ENCODE peak calls at places on chromosomes 7 and 10, in seven cellular contexts. M, I, R, A, X, Y and G are unnamed samples.

GRCh38 chr7:10940748-10941358 is 32.8 kb upstream of the PHF14 start:
- DNase-seq in M (no peak), Y (no peak), X (no peak), A (no peak), R (peak), I (no peak), G (no peak)

GRCh38 chr10:65571011-65571570 is 1354.7 kb upstream of the LRRTM3 start:
- DNase-seq in Y (no peak), R (peak), M (peak), A (no peak), I (no peak), X (no peak), G (peak)

GRCh38 chr10:125940515-125940914 is 44.2 kb downstream of the FANK1 start:
- DNase-seq in X (no peak), Y (no peak), M (no peak), R (no peak), I (no peak), A (no peak), G (no peak)

GRCh38 chr7:151409555-151410404 is at the start of gene WDR86:
- DNase-seq in X (no peak), Y (no peak), M (no peak), A (no peak), R (no peak), I (no peak), G (no peak)

GRCh38 chr7:133520248-133520647 is 267.4 kb downstream of the EXOC4 start:
- DNase-seq in R (no peak), Y (no peak), M (no peak), X (no peak), I (no peak), A (no peak), G (no peak)

GRCh38 chr10:29648114-29648982 is 13.6 kb upstream of the SVIL start:
- DNase-seq in X (peak), I (no peak), A (no peak), Y (peak), M (peak), R (no peak), G (peak)

GRCh38 chr10:69048103-69048502 is 39.8 kb upstream of the SRGN start:
- DNase-seq in R (peak), M (no peak), Y (no peak), A (peak), X (no peak), I (no peak), G (no peak)

GRCh38 chr10:34181545-34182300 is 633.4 kb downstream of the PARD3 start:
- DNase-seq in I (no peak), R (peak), M (peak), X (no peak), A (peak), Y (no peak), G (peak)

GRCh38 chr10:78541528-78542470 is 508.1 kb downstream of the RPS24 start:
- DNase-seq in Y (peak), I (no peak), X (peak), R (no peak), M (no peak), A (no peak), G (no peak)

GRCh38 chr10:62183442-62183841 is 85.2 kb downstream of the RTKN2 start:
- DNase-seq in I (peak), A (no peak), R (no peak), Y (peak), X (no peak), M (no peak), G (no peak)

GRCh38 chr10:91319336-91319735 is 90.8 kb upstream of the HECTD2 start:
- DNase-seq in R (no peak), I (no peak), M (no peak), X (no peak), Y (no peak), A (no peak), G (no peak)

GRCh38 chr10:1121311-1121970 is 65.3 kb downstream of the WDR37 start:
- DNase-seq in I (no peak), R (no peak), M (no peak), X (no peak), Y (no peak), A (no peak), G (no peak)

GRCh38 chr10:110495731-110496552 is 1.8 kb upstream of the DUSP5 start:
- DNase-seq in I (peak), R (peak), X (no peak), Y (peak), A (peak), M (peak), G (peak)

GRCh38 chr10:123480845-123481244 is 185.3 kb upstream of the GPR26 start:
- DNase-seq in M (no peak), I (no peak), R (no peak), X (no peak), A (no peak), Y (no peak), G (no peak)

GRCh38 chr7:42645906-42646305 is 266.0 kb downstream of the C7orf25 start:
- DNase-seq in R (peak), I (no peak), Y (peak), M (no peak), A (no peak), X (no peak), G (no peak)

GRCh38 chr10:23384364-23384763 is 39.8 kb upstream of the C10orf67 start:
- DNase-seq in Y (peak), X (no peak), M (no peak), I (no peak), R (peak), A (no peak), G (no peak)

GRCh38 chr10:67815571-67816059 is 22.4 kb downstream of the DNAJC12 start:
- DNase-seq in X (no peak), I (no peak), Y (peak), A (no peak), R (peak), M (peak), G (peak)

GRCh38 chr7:157805716-157806115 is 468.9 kb downstream of the DNAJB6 start:
- DNase-seq in M (no peak), I (no peak), Y (no peak), A (no peak), X (no peak), R (no peak), G (no peak)

GRCh38 chr10:8069627-8070026 is 15.1 kb downstream of the GATA3 start:
- DNase-seq in R (no peak), M (no peak), Y (peak), A (no peak), I (no peak), X (no peak), G (no peak)

GRCh38 chr7:136405931-136406777 is 429.0 kb upstream of the MTPN start:
- DNase-seq in X (no peak), M (peak), I (no peak), R (peak), A (no peak), Y (peak), G (peak)

GRCh38 chr7:95357623-95358022 is 33.3 kb upstream of the PON1 start:
- DNase-seq in Y (no peak), M (no peak), R (no peak), X (no peak), A (no peak), I (no peak), G (peak)

GRCh38 chr10:43923328-43923727 is 274.6 kb upstream of the ZNF32 start:
- DNase-seq in M (no peak), X (no peak), R (no peak), Y (no peak), I (no peak), A (no peak), G (no peak)

GRCh38 chr7:157302314-157302711 is 34.5 kb upstream of the DNAJB6 start:
- DNase-seq in X (no peak), A (peak), R (peak), I (peak), Y (peak), M (no peak), G (peak)

GRCh38 chr10:130888493-130888892 is 423.0 kb downstream of the TCERG1L start:
- DNase-seq in I (no peak), A (no peak), R (no peak), Y (no peak), M (no peak), X (no peak), G (no peak)

GRCh38 chr10:102675151-102675886 is 31.0 kb downstream of the TRIM8 start:
- DNase-seq in Y (no peak), I (no peak), A (no peak), X (no peak), R (no peak), M (no peak), G (no peak)

GRCh38 chr10:79930751-79931150 is 18.2 kb downstream of the SFTPD start:
- DNase-seq in A (no peak), I (no peak), Y (no peak), X (no peak), M (no peak), R (no peak), G (no peak)

GRCh38 chr7:40329601-40330153 is 194.9 kb downstream of the SUGCT start:
- DNase-seq in Y (peak), R (peak), I (no peak), M (peak), A (no peak), X (no peak), G (peak)

GRCh38 chr7:88589915-88590314 is 169.6 kb upstream of the ZNF804B start:
- DNase-seq in I (no peak), M (no peak), A (no peak), Y (no peak), X (no peak), R (no peak), G (no peak)

GRCh38 chr10:42987121-42987541 is 89.7 kb upstream of the RET start:
- DNase-seq in A (no peak), I (no peak), M (no peak), X (no peak), Y (no peak), R (no peak), G (no peak)

GRCh38 chr7:80724249-80724871 is 85.9 kb downstream of the CD36 start:
- DNase-seq in A (no peak), X (no peak), R (no peak), I (no peak), M (no peak), Y (peak), G (no peak)

GRCh38 chr10:86102031-86102430 is 264.6 kb downstream of the GRID1 start:
- DNase-seq in Y (no peak), R (no peak), I (no peak), X (no peak), A (no peak), M (no peak), G (no peak)

GRCh38 chr10:129033790-129034272 is 433.2 kb upstream of the MGMT start:
- DNase-seq in M (no peak), A (no peak), X (no peak), I (no peak), R (peak), Y (no peak), G (no peak)

GRCh38 chr10:78931333-78932083 is 137.3 kb upstream of the ZMIZ1 start:
- DNase-seq in A (peak), R (peak), I (no peak), Y (peak), X (no peak), M (peak), G (peak)

GRCh38 chr10:70255329-70256299 is 22.4 kb upstream of the PPA1 start:
- DNase-seq in R (peak), I (no peak), Y (peak), M (peak), X (no peak), A (no peak), G (peak)